ENCODE peak calls at places on chromosomes 13 and 19, in nine cellular contexts. B is stomach, P is right cardiac atrium, Z is body of pancreas, F is BE2C, J is tibial nerve, Q is heart right ventricle, W is OCI-LY7, K is PC-9. E is an unnamed sample. For H3K4me1, the result is how much of the 10 kb centered on the place peaks cover.

GRCh38 chr19:42511340-42511739 is 16.9 kb downstream of the CEACAM1 start:
- DNase-seq in B (no peak), P (no peak), Z (no peak), F (no peak), J (no peak), Q (no peak), W (no peak), K (no peak), E (no peak)

GRCh38 chr19:7869910-7870511 is 4.2 kb downstream of the PRR36 start:
- DNase-seq in B (peak), P (peak), Z (peak), F (peak), J (no peak), Q (no peak), W (peak), K (peak), E (peak)

GRCh38 chr13:74974234-74974879 is 507.6 kb downstream of the TBC1D4 start:
- DNase-seq in B (no peak), P (no peak), Z (no peak), F (no peak), J (no peak), Q (no peak), W (no peak), K (no peak), E (no peak)

GRCh38 chr19:35596366-35596999 is 10.5 kb downstream of the PMIS2 start:
- DNase-seq in B (no peak), P (no peak), Z (no peak), F (peak), J (no peak), Q (no peak), W (peak), K (no peak), E (no peak)

GRCh38 chr19:37778613-37779138 is 710 bp downstream of the ZNF573 start:
- DNase-seq in B (no peak), P (no peak), Z (peak), F (no peak), J (no peak), Q (no peak), W (peak), K (peak), E (peak)

GRCh38 chr13:35855531-35856019 is 275.6 kb downstream of the DCLK1 start:
- DNase-seq in B (no peak), P (no peak), Z (no peak), F (peak), J (no peak), Q (no peak), W (no peak), K (peak), E (no peak)

GRCh38 chr13:67557642-67558241 is 327.6 kb upstream of the PCDH9 start:
- DNase-seq in B (no peak), P (no peak), Z (no peak), F (no peak), J (no peak), Q (no peak), W (no peak), K (no peak), E (no peak)

GRCh38 chr19:10271543-10272086 is 695 bp downstream of the ICAM1 start:
- DNase-seq in B (no peak), P (peak), Z (no peak), F (no peak), J (no peak), Q (no peak), W (peak), K (no peak), E (no peak)

GRCh38 chr19:34490141-34490766 is 8.7 kb downstream of the WTIP start:
- DNase-seq in B (no peak), P (no peak), Z (no peak), F (no peak), J (no peak), Q (no peak), W (no peak), K (no peak), E (no peak)

GRCh38 chr13:23743269-23743668 is 145.9 kb downstream of the MIPEP start:
- DNase-seq in B (no peak), P (no peak), Z (no peak), F (no peak), J (no peak), Q (no peak), W (no peak), K (no peak), E (no peak)

GRCh38 chr13:51425410-51426042 is 27.3 kb downstream of the INTS6 start:
- DNase-seq in B (no peak), P (no peak), Z (no peak), F (no peak), J (no peak), Q (no peak), W (no peak), K (no peak), E (no peak)

GRCh38 chr19:39558623-39559117 is 18.7 kb upstream of the EID2 start:
- DNase-seq in B (no peak), P (no peak), Z (no peak), F (no peak), J (no peak), Q (no peak), W (peak), K (no peak), E (no peak)

GRCh38 chr19:56988271-56988670 is 131.5 kb upstream of the USP29 start:
- DNase-seq in B (no peak), P (no peak), Z (no peak), F (no peak), J (no peak), Q (no peak), W (no peak), K (no peak), E (no peak)

GRCh38 chr13:44757671-44758070 is 181.5 kb upstream of the TSC22D1 start:
- DNase-seq in B (no peak), P (no peak), Z (no peak), F (no peak), J (no peak), Q (no peak), W (no peak), K (no peak), E (no peak)

GRCh38 chr19:38655148-38655824 is 7.8 kb downstream of the ACTN4 start:
- DNase-seq in B (no peak), P (peak), Z (no peak), F (no peak), J (no peak), Q (no peak), W (no peak), K (no peak), E (no peak)

GRCh38 chr19:44753932-44754742 is 5.6 kb downstream of the BCL3 start:
- DNase-seq in B (peak), P (peak), Z (peak), F (peak), J (peak), Q (peak), W (peak), K (peak), E (peak)

GRCh38 chr13:38990693-38991092 is at the start of gene STOML3:
- DNase-seq in B (no peak), P (no peak), Z (no peak), F (no peak), J (no peak), Q (no peak), W (no peak), K (no peak), E (no peak)

GRCh38 chr13:98752111-98752941 is at the start of gene SLC15A1:
- DNase-seq in B (no peak), P (no peak), Z (peak), F (no peak), J (no peak), Q (no peak), W (no peak), K (no peak), E (no peak)

GRCh38 chr19:35621708-35622107 is 7.1 kb upstream of the RBM42 start:
- DNase-seq in B (no peak), P (no peak), Z (no peak), F (no peak), J (no peak), Q (no peak), W (no peak), K (no peak), E (no peak)

GRCh38 chr13:42396501-42396900 is 124.5 kb downstream of the AKAP11 start:
- DNase-seq in B (no peak), P (no peak), Z (no peak), F (no peak), J (no peak), Q (no peak), W (no peak), K (no peak), E (no peak)

GRCh38 chr13:45870232-45870631 is 18.7 kb upstream of the SIAH3 start:
- DNase-seq in B (no peak), P (no peak), Z (no peak), F (no peak), J (no peak), Q (peak), W (no peak), K (no peak), E (no peak)

GRCh38 chr19:52231154-52231565 is 38.2 kb upstream of the ZNF766 start:
- DNase-seq in B (no peak), P (no peak), Z (no peak), F (no peak), J (no peak), Q (no peak), W (no peak), K (no peak), E (peak)

GRCh38 chr19:17872251-17873001 is 681 bp downstream of the SLC5A5 start:
- DNase-seq in B (no peak), P (no peak), Z (no peak), F (no peak), J (no peak), Q (no peak), W (no peak), K (no peak), E (no peak)

GRCh38 chr13:91368676-91369425 is 21.4 kb downstream of the MIR17HG start:
- DNase-seq in B (no peak), P (no peak), Z (no peak), F (no peak), J (no peak), Q (no peak), W (peak), K (no peak), E (no peak)

DNA sequence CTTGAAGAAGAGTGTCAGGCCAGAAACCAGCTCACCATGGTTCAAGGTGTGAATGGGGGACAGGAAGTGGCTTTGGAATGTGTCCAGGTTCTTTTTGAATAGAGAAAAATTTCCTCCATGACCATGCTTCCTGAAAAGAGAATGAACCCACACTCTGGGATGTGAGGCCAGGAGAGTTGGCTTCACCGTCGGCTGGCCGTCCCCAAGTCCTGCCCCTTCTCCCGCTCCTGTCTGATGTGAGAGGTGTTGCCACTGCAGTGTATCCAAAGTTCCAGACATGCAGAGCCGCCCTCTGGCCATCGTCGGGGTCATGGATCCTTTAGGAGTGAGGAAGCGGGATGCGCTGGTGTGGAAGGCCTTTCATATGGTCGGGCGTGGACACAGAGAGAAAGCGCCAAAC is 101.2 kb downstream of the COL4A2 start:
- DNase-seq in B (no peak), P (no peak), Z (no peak), F (no peak), J (no peak), Q (no peak), W (no peak), K (no peak), E (no peak)
- H3K4me1 ChIP-seq in B (half or more), P (under half), Z (under half), F (under half), J (half or more), Q (half or more), W (under half), K (under half), E (under half)

GRCh38 chr13:46894534-46894906 is 2.3 kb downstream of the HTR2A start:
- DNase-seq in B (no peak), P (no peak), Z (no peak), F (no peak), J (no peak), Q (no peak), W (no peak), K (no peak), E (no peak)
- H3K4me3 ChIP-seq in B (peak), P (peak), Z (no peak), F (peak), J (peak), Q (peak), W (no peak), K (peak), E (no peak)

GRCh38 chr19:16088985-16089846 is 12.9 kb downstream of the TPM4 start:
- DNase-seq in B (no peak), P (no peak), Z (peak), F (no peak), J (no peak), Q (no peak), W (no peak), K (no peak), E (no peak)
- H3K4me1 ChIP-seq in B (half or more), P (under half), Z (under half), F (under half), J (half or more), Q (under half), W (under half), K (half or more), E (under half)

GRCh38 chr13:20175907-20176652 is 15.2 kb upstream of the GJA3 start:
- DNase-seq in B (no peak), P (no peak), Z (no peak), F (no peak), J (no peak), Q (no peak), W (no peak), K (no peak), E (no peak)

GRCh38 chr13:20175406-20175794 is 14.5 kb upstream of the GJA3 start:
- DNase-seq in B (no peak), P (no peak), Z (no peak), F (no peak), J (no peak), Q (no peak), W (no peak), K (no peak), E (no peak)

GRCh38 chr13:20177049-20177831 is 15.5 kb downstream of the GJB2 start:
- DNase-seq in B (no peak), P (no peak), Z (no peak), F (no peak), J (no peak), Q (no peak), W (no peak), K (no peak), E (no peak)

GRCh38 chr13:20173121-20173746 is 12.4 kb upstream of the GJA3 start:
- DNase-seq in B (no peak), P (no peak), Z (no peak), F (no peak), J (no peak), Q (no peak), W (no peak), K (no peak), E (no peak)

DNA sequence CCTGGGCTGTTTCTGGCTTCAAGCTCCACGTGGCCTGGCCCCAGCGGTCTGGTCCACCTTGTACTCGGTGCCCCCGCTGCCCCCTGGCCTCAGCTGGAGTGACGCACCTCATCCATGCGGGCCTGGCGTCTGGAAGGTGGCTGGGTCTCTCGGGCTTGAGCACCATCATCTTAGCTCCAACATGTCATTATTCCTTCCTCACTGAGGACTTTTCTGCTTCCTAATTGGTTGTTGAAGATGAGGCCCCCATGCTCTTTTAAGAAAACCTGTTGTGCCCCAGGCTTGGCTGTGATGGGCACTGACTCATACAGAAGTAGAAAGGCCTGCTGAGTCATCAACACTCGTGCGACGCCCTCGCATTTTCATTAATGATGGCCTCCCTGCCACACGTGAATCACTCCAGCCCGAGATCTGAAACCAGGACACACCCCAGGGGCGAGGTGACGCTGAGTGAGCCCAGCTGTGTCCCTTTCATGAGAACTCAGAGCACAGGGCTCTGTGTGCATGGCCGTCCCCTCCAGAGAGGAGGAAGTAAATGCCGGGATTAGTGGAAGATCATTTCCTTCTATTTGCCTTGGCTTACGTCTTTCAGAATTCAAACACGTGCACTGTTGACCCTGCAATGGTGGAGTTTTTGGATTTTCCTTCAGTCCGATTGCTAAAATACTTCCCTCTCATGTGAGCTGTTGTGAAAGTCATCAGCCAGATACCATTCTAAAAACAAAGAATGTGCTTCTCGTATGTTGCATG is 14.0 kb upstream of the GJA3 start:
- DNase-seq in B (peak), P (peak), Z (peak), F (peak), J (peak), Q (peak), W (no peak), K (peak), E (peak)
- H3K4me3 ChIP-seq in B (no peak), P (no peak), Z (no peak), F (no peak), J (no peak), Q (no peak), W (no peak), K (peak), E (no peak)

GRCh38 chr19:55636723-55637122 is 4.1 kb upstream of the ZNF580 start:
- DNase-seq in B (no peak), P (no peak), Z (no peak), F (no peak), J (no peak), Q (peak), W (no peak), K (no peak), E (no peak)

GRCh38 chr19:55637534-55637933 is 3.3 kb upstream of the ZNF580 start:
- DNase-seq in B (no peak), P (no peak), Z (no peak), F (no peak), J (no peak), Q (peak), W (no peak), K (no peak), E (peak)

GRCh38 chr19:55640043-55640576 is 692 bp upstream of the ZNF580 start:
- DNase-seq in B (peak), P (peak), Z (peak), F (peak), J (no peak), Q (peak), W (peak), K (no peak), E (peak)

GRCh38 chr19:55640577-55641375 is at the start of gene ZNF580:
- DNase-seq in B (peak), P (peak), Z (peak), F (peak), J (no peak), Q (peak), W (peak), K (peak), E (peak)

GRCh38 chr19:55638864-55639359 is 1.9 kb upstream of the ZNF580 start:
- DNase-seq in B (no peak), P (peak), Z (no peak), F (peak), J (no peak), Q (peak), W (peak), K (peak), E (peak)
- H3K4me1 ChIP-seq in B (half or more), P (under half), Z (half or more), F (under half), J (half or more), Q (half or more), W (half or more), K (under half), E (under half)

GRCh38 chr19:15829277-15829770 is 13.9 kb upstream of the OR10H1 start:
- DNase-seq in B (no peak), P (no peak), Z (no peak), F (no peak), J (no peak), Q (no peak), W (no peak), K (peak), E (no peak)
- H3K4me3 ChIP-seq in B (no peak), P (no peak), Z (no peak), F (no peak), J (no peak), Q (no peak), W (no peak), K (peak), E (no peak)

GRCh38 chr13:102309110-102309509 is 92.7 kb downstream of the FGF14 start:
- DNase-seq in B (no peak), P (no peak), Z (no peak), F (peak), J (no peak), Q (no peak), W (no peak), K (no peak), E (no peak)
- H3K4me1 ChIP-seq in B (under half), P (under half), Z (under half), F (under half), J (under half), Q (under half), W (under half), K (under half), E (under half)

GRCh38 chr13:25169356-25169755 is 2.7 kb downstream of the AMER2 start:
- DNase-seq in B (no peak), P (no peak), Z (no peak), F (no peak), J (no peak), Q (no peak), W (no peak), K (no peak), E (no peak)

GRCh38 chr13:25171170-25171516 is 945 bp downstream of the AMER2 start:
- DNase-seq in B (no peak), P (no peak), Z (no peak), F (no peak), J (no peak), Q (no peak), W (no peak), K (no peak), E (no peak)

GRCh38 chr13:25170554-25171107 is 1.5 kb downstream of the AMER2 start:
- DNase-seq in B (no peak), P (no peak), Z (no peak), F (no peak), J (no peak), Q (no peak), W (no peak), K (no peak), E (peak)

GRCh38 chr13:25168800-25169199 is 3.3 kb downstream of the AMER2 start:
- DNase-seq in B (no peak), P (no peak), Z (no peak), F (no peak), J (no peak), Q (no peak), W (no peak), K (no peak), E (no peak)

DNA sequence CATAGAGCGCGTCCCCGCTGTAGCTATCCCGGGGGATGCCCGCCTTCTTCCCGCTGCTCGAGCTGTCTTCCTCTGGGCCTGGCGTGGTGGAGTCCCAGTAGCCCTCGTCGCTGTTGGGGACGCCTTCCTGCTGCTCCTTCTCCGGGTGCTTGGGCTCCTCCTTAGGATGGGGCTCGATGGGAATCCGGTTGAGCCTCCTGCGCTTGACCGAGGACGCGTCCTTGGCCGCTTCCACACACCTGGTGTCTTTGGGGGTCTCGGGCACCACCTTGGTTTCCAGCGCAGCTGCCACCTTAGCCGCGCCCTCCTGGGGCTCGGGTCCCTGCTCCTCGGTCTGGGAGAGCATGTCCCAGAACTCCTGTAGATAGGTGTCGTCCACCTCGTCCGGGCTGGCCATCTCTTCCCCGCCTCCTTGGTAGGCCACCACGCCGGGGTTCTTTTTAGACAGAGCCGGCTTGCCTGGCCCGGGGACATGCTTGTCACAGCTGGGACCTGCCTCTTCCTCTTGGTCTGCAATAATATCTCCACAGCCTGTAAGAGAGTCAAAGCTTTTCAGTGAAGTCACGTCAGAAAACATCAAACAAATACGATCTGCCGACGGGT is 2.0 kb downstream of the AMER2 start:
- DNase-seq in B (no peak), P (peak), Z (no peak), F (no peak), J (no peak), Q (no peak), W (no peak), K (no peak), E (no peak)
- H3K4me3 ChIP-seq in B (no peak), P (no peak), Z (no peak), F (no peak), J (no peak), Q (no peak), W (no peak), K (no peak), E (no peak)

DNA sequence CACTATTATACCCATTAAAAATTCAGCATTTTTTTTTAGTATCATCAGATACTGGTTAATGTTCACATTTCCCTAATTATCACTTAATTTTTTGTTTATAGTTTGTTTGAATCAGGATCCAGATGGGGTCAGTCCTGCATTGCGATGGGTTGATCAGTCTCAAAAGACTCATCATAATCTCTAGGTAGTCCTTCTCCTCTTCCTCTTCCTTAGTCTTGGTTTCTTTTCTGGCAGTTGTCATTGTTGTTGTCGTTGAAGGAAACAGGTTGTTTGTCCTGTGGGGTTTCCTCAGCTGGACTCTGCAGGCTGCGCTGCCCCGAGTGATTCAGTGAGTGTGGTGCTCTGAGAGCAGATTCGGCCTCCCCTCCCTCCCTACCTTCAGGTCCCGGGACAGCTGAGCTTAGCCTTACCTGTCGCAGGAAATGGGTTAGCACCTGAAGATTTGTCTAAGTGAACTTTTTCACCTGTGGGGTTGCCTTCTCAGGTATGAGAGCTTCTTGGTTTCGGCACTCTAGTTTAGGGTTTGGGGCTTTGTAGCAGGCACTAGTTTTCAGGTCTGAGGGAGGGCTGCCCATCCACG is 34.1 kb downstream of the NFIX start:
- DNase-seq in B (no peak), P (peak), Z (no peak), F (no peak), J (no peak), Q (no peak), W (no peak), K (no peak), E (no peak)
- H3K4me1 ChIP-seq in B (half or more), P (under half), Z (half or more), F (under half), J (half or more), Q (half or more), W (under half), K (under half), E (under half)

E was measured in adrenal gland.